ENCODE peak calls at places on chromosomes 4 and X, in five cellular contexts. H is SK-N-SH, M is IMR-90, D is K562, U is GM12878. F is an unnamed sample.

GRCh38 chr4:105605493-105605892 is 53.1 kb downstream of the ARHGEF38 start:
- DNase-seq in U (no peak), M (peak), H (no peak), D (no peak), F (no peak)

GRCh38 chrX:69151898-69152297 is 13.4 kb downstream of the PJA1 start:
- DNase-seq in H (no peak), M (no peak), D (no peak), U (no peak), F (no peak)

GRCh38 chr4:89914609-89915008 is 20.0 kb downstream of the MMRN1 start:
- DNase-seq in U (no peak), D (no peak), M (no peak), H (no peak), F (no peak)

GRCh38 chrX:22135171-22135711 is 103.1 kb downstream of the PHEX start:
- DNase-seq in H (no peak), U (no peak), D (no peak), M (peak), F (no peak)

GRCh38 chr4:146049802-146050201 is 111.2 kb upstream of the ZNF827 start:
- DNase-seq in H (no peak), U (peak), M (no peak), D (peak), F (no peak)

GRCh38 chr4:185236155-185236503 is 26.7 kb downstream of the SNX25 start:
- DNase-seq in D (no peak), H (no peak), M (no peak), U (no peak), F (no peak)

GRCh38 chr4:6916587-6917444 is 7.2 kb downstream of the TBC1D14 start:
- DNase-seq in U (no peak), D (peak), H (no peak), M (no peak), F (no peak)

GRCh38 chr4:157115613-157116340 is 39.8 kb downstream of the GLRB start:
- DNase-seq in D (no peak), U (no peak), M (peak), H (no peak), F (peak)

GRCh38 chr4:184815046-184815877 is 10.5 kb downstream of the ACSL1 start:
- DNase-seq in D (peak), M (peak), H (peak), U (peak), F (no peak)

GRCh38 chrX:133335027-133335426 is 80.3 kb downstream of the GPC4 start:
- DNase-seq in M (peak), H (peak), U (no peak), D (peak), F (peak)

GRCh38 chr4:3640587-3640962 is 108.4 kb upstream of the LRPAP1 start:
- DNase-seq in D (peak), M (peak), U (no peak), H (no peak), F (no peak)

GRCh38 chr4:76233967-76234678 is 17.4 kb upstream of the FAM47E start:
- DNase-seq in D (peak), U (no peak), H (peak), M (no peak), F (no peak)

GRCh38 chr4:108370291-108370690 is 201.6 kb upstream of the LEF1 start:
- DNase-seq in H (no peak), D (no peak), U (no peak), M (no peak), F (no peak)

DNA sequence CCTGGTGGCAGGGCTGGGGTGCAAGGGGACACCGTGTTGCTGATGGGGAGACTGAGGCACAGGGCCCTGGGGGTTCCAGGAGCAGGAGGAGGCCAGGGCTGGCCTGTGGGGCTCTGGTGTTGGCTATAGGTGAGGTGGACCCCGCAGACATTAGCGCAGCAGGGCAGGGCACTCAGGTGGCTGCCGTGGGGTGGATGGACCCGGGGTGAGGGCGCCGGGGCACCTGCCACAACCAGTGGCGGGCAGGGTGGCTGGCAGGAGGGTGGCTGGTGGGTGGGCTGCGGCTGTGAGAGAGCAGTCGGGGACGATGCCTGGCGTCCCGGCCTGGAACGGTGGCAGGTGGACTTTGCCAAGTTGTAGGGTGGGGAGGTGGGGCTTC is 6.9 kb downstream of the FGFR3 start:
- DNase-seq in M (no peak), U (no peak), H (no peak), D (no peak), F (no peak)
- TF ChIP-seq RCOR1 in M (no peak), U (no peak), H (no peak), D (no peak), F (no peak)

GRCh38 chr4:41432889-41433288 is 105.1 kb upstream of the LIMCH1 start:
- DNase-seq in U (no peak), H (no peak), D (no peak), M (peak), F (no peak)
- TF ChIP-seq RCOR1 in U (no peak), H (no peak), D (no peak), M (no peak), F (no peak)

GRCh38 chrX:153440556-153441135 is 5.2 kb downstream of the TREX2 start:
- DNase-seq in M (no peak), D (no peak), H (no peak), U (no peak), F (no peak)

GRCh38 chrX:153439977-153440376 is 5.9 kb downstream of the TREX2 start:
- DNase-seq in H (no peak), M (no peak), U (no peak), D (no peak), F (no peak)

GRCh38 chrX:153442463-153442862 is 3.4 kb downstream of the TREX2 start:
- DNase-seq in M (no peak), U (no peak), H (no peak), D (no peak), F (no peak)

GRCh38 chrX:153441981-153442380 is 3.9 kb downstream of the TREX2 start:
- DNase-seq in M (no peak), H (no peak), U (no peak), D (no peak), F (no peak)

DNA sequence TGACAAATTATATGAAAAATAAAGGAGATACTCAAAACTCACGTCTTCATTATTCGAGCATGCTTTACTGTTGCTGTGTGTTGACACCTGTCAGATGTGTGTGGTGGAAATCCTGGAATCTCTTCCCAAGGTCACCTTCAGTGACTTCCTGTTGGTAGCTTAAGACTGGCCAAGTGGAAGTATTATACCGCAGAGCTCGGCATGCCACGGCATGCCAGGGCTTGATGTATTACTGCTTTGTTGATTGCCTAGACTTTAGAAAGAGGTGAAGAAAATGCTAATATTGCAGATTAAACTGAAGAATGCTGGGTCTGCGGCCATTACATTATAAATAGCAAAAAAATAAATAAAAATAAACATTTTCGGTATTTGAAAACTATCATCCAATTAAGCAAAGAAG is 4.6 kb downstream of the TREX2 start:
- DNase-seq in M (no peak), H (no peak), U (no peak), D (no peak), F (no peak)
- TF ChIP-seq RCOR1 in M (no peak), H (no peak), U (no peak), D (no peak), F (no peak)

GRCh38 chr4:24274401-24275035 is 309.8 kb downstream of the DHX15 start:
- DNase-seq in M (peak), H (no peak), U (no peak), D (no peak), F (no peak)
- TF ChIP-seq RCOR1 in M (no peak), H (no peak), U (no peak), D (no peak), F (no peak)